ENCODE peak calls at places on chromosomes 7 and 10, in seven cellular contexts. C, V, E, Y, L, W and Z are unnamed samples.

GRCh38 chr10:77287647-77288120 is 349.9 kb downstream of the KCNMA1 start:
- DNase-seq in C (peak; percentile 38), V (no peak), E (no peak), Y (peak; percentile 51), L (no peak), W (no peak), Z (no peak)

GRCh38 chr10:60441515-60441914 is 51.8 kb upstream of the ANK3 start:
- DNase-seq in C (no peak), V (no peak), E (no peak), Y (no peak), L (no peak), W (no peak), Z (no peak)

GRCh38 chr7:18520450-18521235 is 25.1 kb downstream of the HDAC9 start:
- DNase-seq in C (no peak), V (no peak), E (no peak), Y (no peak), L (no peak), W (no peak), Z (no peak)

GRCh38 chr10:122464158-122464510 is 2.8 kb downstream of the HTRA1 start:
- DNase-seq in C (no peak), V (no peak), E (no peak), Y (no peak), L (no peak), W (no peak), Z (no peak)

GRCh38 chr7:150959739-150960734 is 18.1 kb downstream of the KCNH2 start:
- DNase-seq in C (no peak), V (no peak), E (no peak), Y (no peak), L (no peak), W (no peak), Z (no peak)

GRCh38 chr7:82128546-82128945 is 315.0 kb downstream of the CACNA2D1 start:
- DNase-seq in C (no peak), V (no peak), E (no peak), Y (no peak), L (no peak), W (no peak), Z (no peak)

GRCh38 chr7:71710442-71710841 is 578.5 kb downstream of the GALNT17 start:
- DNase-seq in C (peak; percentile 72), V (no peak), E (no peak), Y (no peak), L (no peak), W (no peak), Z (no peak)

GRCh38 chr10:59499460-59499859 is 137.1 kb upstream of the FAM13C start:
- DNase-seq in C (no peak), V (no peak), E (no peak), Y (no peak), L (no peak), W (no peak), Z (no peak)

GRCh38 chr10:33306756-33307519 is 27.5 kb downstream of the NRP1 start:
- DNase-seq in C (no peak), V (no peak), E (no peak), Y (no peak), L (no peak), W (no peak), Z (no peak)

GRCh38 chr7:30859940-30860623 is 51.6 kb upstream of the AQP1 start:
- DNase-seq in C (no peak), V (no peak), E (no peak), Y (no peak), L (no peak), W (no peak), Z (no peak)

GRCh38 chr10:44517635-44518034 is 132.7 kb upstream of the CXCL12 start:
- DNase-seq in C (peak; percentile 20), V (no peak), E (no peak), Y (peak; percentile 1), L (no peak), W (no peak), Z (no peak)

GRCh38 chr10:129852829-129853228 is 111.2 kb downstream of the EBF3 start:
- DNase-seq in C (no peak), V (no peak), E (no peak), Y (no peak), L (no peak), W (no peak), Z (no peak)

GRCh38 chr7:136874393-136875032 is 6.1 kb downstream of the CHRM2 start:
- DNase-seq in C (no peak), V (no peak), E (no peak), Y (peak; percentile 28), L (no peak), W (no peak), Z (no peak)

GRCh38 chr7:140673063-140673769 is 471 bp downstream of the ADCK2 start:
- DNase-seq in C (peak; percentile 76), V (peak; percentile 71), E (peak; percentile 43), Y (peak; percentile 38), L (peak; percentile 52), W (peak; percentile 42), Z (peak; percentile 56)

GRCh38 chr7:4724648-4725013 is 42.5 kb downstream of the FOXK1 start:
- DNase-seq in C (no peak), V (no peak), E (no peak), Y (no peak), L (no peak), W (no peak), Z (no peak)

GRCh38 chr7:362416-363096 is 72.6 kb downstream of the FOXL3 start:
- DNase-seq in C (peak; percentile 57), V (no peak), E (no peak), Y (no peak), L (peak; percentile 36), W (no peak), Z (peak; percentile 21)

GRCh38 chr10:13823046-13823711 is 236.4 kb downstream of the PRPF18 start:
- DNase-seq in C (no peak), V (no peak), E (no peak), Y (no peak), L (no peak), W (no peak), Z (no peak)

GRCh38 chr10:11387044-11387443 is 224.4 kb downstream of the USP6NL start:
- DNase-seq in C (no peak), V (no peak), E (no peak), Y (no peak), L (no peak), W (no peak), Z (no peak)

GRCh38 chr7:31129067-31129466 is 77.0 kb downstream of the ADCYAP1R1 start:
- DNase-seq in C (no peak), V (no peak), E (no peak), Y (peak; percentile 49), L (no peak), W (no peak), Z (no peak)

GRCh38 chr7:135845415-135846075 is 96.9 kb upstream of the FAM180A start:
- DNase-seq in C (no peak), V (no peak), E (no peak), Y (no peak), L (no peak), W (no peak), Z (no peak)

GRCh38 chr7:159027091-159027802 is 117.4 kb downstream of the VIPR2 start:
- DNase-seq in C (no peak), V (no peak), E (no peak), Y (no peak), L (no peak), W (no peak), Z (no peak)

GRCh38 chr7:23938937-23939552 is 229.0 kb downstream of the STK31 start:
- DNase-seq in C (peak; percentile 38), V (no peak), E (no peak), Y (peak; percentile 61), L (no peak), W (no peak), Z (no peak)